ENCODE peak calls at places on chromosomes 3 and 15, in eight cellular contexts. V is astrocyte of the spinal cord, Y is left ventricle myocardium superior, F is AG04449, P is dermis blood vessel endothelial cell, Q is T-helper 22 cell, X is cardiac muscle cell, K is KG1. Z is an unnamed sample.

GRCh38 chr3:95277614-95278013 is 1214.8 kb downstream of the NSUN3 start:
- DNase-seq in V (no peak), F (no peak), K (no peak), Q (no peak), P (no peak), X (peak; percentile 5), Y (no peak), Z (no peak)

GRCh38 chr3:117302448-117302847 is 592.9 kb downstream of the TUSC7 start:
- DNase-seq in P (no peak), X (no peak), F (no peak), K (no peak), Y (no peak), V (peak; percentile 24), Q (no peak), Z (no peak)

GRCh38 chr15:27670481-27670880 is 428.6 kb downstream of the OCA2 start:
- DNase-seq in F (no peak), Q (no peak), P (no peak), K (no peak), Y (no peak), V (peak; percentile 50), X (no peak), Z (no peak)

GRCh38 chr3:142498397-142499180 is 50.8 kb upstream of the XRN1 start:
- DNase-seq in X (no peak), Y (no peak), F (no peak), V (peak; percentile 22), K (no peak), P (no peak), Q (no peak), Z (no peak)

GRCh38 chr3:78606756-78607155 is 1161.0 kb downstream of the ROBO1 start:
- DNase-seq in P (no peak), K (no peak), X (no peak), V (no peak), Q (no peak), Y (no peak), F (no peak), Z (no peak)

GRCh38 chr3:113210608-113211369 is 568 bp upstream of the BOC start:
- DNase-seq in F (no peak), Q (no peak), X (peak; percentile 48), V (peak; percentile 57), Y (no peak), P (no peak), K (no peak), Z (no peak)

GRCh38 chr15:60079210-60079609 is 75.1 kb downstream of the FOXB1 start:
- DNase-seq in V (no peak), X (peak; percentile 7), F (no peak), Y (no peak), Q (no peak), P (no peak), K (no peak), Z (no peak)

GRCh38 chr3:129121016-129121791 is 400 bp downstream of the RAB43 start:
- DNase-seq in V (peak; percentile 37), Q (peak; percentile 9), P (peak; percentile 61), X (peak; percentile 30), F (no peak), Y (no peak), K (no peak), Z (peak; percentile 82)

GRCh38 chr3:8665407-8665896 is 20.9 kb upstream of the SSUH2 start:
- DNase-seq in Y (no peak), F (no peak), P (no peak), V (no peak), Q (no peak), K (no peak), X (no peak), Z (no peak)

GRCh38 chr3:83928391-83928790 is 1030.4 kb upstream of the CADM2 start:
- DNase-seq in P (peak; percentile 19), Y (no peak), F (no peak), Q (no peak), K (no peak), V (no peak), X (peak; percentile 33), Z (no peak)